ENCODE peak calls at places on chromosomes 6 and 20, in ten cellular contexts. P is GM23338, B is GM20000, S is dorsolateral prefrontal cortex, X is epithelial cell of esophagus, Z is heart left ventricle, N is uterus, T is left ventricle myocardium inferior, U is AG10803, L is nephron progenitor cell. E is an unnamed sample.

GRCh38 chr20:50009521-50010454 is 27.0 kb downstream of the SNAI1 start:
- DNase-seq in L (peak), N (no peak), Z (no peak), T (no peak), X (no peak), B (no peak), U (no peak), P (peak), S (no peak), E (no peak)

GRCh38 chr20:21096321-21097043 is 9.7 kb downstream of the LINC00237 start:
- DNase-seq in P (peak), N (no peak), X (peak), U (peak), T (no peak), B (peak), S (no peak), Z (no peak), L (no peak), E (no peak)

GRCh38 chr6:38990475-38990874 is 58.1 kb upstream of the GLP1R start:
- DNase-seq in Z (no peak), L (no peak), T (no peak), U (no peak), X (no peak), N (no peak), B (no peak), S (no peak), P (peak), E (no peak)

GRCh38 chr20:5596401-5597193 is 153.6 kb upstream of the SHLD1 start:
- DNase-seq in U (no peak), N (no peak), X (no peak), Z (no peak), S (no peak), T (no peak), P (no peak), B (peak), L (no peak), E (peak)

GRCh38 chr6:149963462-149964242 is at the start of gene ULBP1:
- DNase-seq in T (peak), S (no peak), P (peak), U (peak), L (peak), X (peak), B (peak), N (peak), Z (peak), E (peak)

GRCh38 chr6:103893082-103893481 is 966.6 kb downstream of the HACE1 start:
- DNase-seq in U (no peak), L (no peak), N (no peak), X (peak), S (no peak), B (no peak), Z (peak), T (no peak), P (no peak), E (no peak)

GRCh38 chr6:50714487-50715379 is 1.4 kb downstream of the TFAP2D start:
- DNase-seq in P (peak), T (no peak), U (no peak), X (no peak), Z (no peak), L (no peak), B (no peak), N (no peak), S (no peak), E (no peak)

GRCh38 chr6:65566117-65566516 is 140.9 kb downstream of the EYS start:
- DNase-seq in Z (no peak), X (no peak), L (no peak), P (peak), N (no peak), T (no peak), S (no peak), B (no peak), U (no peak), E (no peak)

GRCh38 chr6:4687989-4688947 is 87.9 kb upstream of the CDYL start:
- DNase-seq in T (no peak), S (no peak), Z (no peak), N (no peak), U (peak), L (no peak), P (no peak), X (peak), B (no peak), E (no peak)

GRCh38 chr6:47419621-47420020 is 58.0 kb upstream of the CD2AP start:
- DNase-seq in Z (no peak), P (no peak), X (no peak), U (no peak), B (no peak), N (no peak), T (no peak), L (no peak), S (no peak), E (no peak)

GRCh38 chr6:52984247-52984646 is 10.8 kb downstream of the GSTA4 start:
- DNase-seq in P (no peak), Z (no peak), N (no peak), U (peak), B (no peak), L (no peak), S (no peak), X (no peak), T (no peak), E (no peak)

GRCh38 chr20:45953672-45954071 is 18.3 kb downstream of the ZNF335 start:
- DNase-seq in Z (peak), S (no peak), T (no peak), B (no peak), L (no peak), N (no peak), U (no peak), P (no peak), X (no peak), E (no peak)

GRCh38 chr6:150250826-150251225 is 108.0 kb downstream of the PPP1R14C start:
- DNase-seq in X (peak), P (peak), Z (no peak), S (no peak), B (no peak), N (no peak), L (peak), U (peak), T (no peak), E (no peak)

GRCh38 chr6:134727068-134727467 is 222.8 kb downstream of the ALDH8A1 start:
- DNase-seq in Z (no peak), U (no peak), N (no peak), X (no peak), P (no peak), B (no peak), S (no peak), L (no peak), T (no peak), E (no peak)

GRCh38 chr6:13573669-13574110 is 711 bp upstream of the SIRT5 start:
- DNase-seq in B (no peak), L (peak), U (peak), X (peak), S (no peak), P (peak), N (peak), T (peak), Z (peak), E (no peak)

GRCh38 chr6:44247338-44248302 is 719 bp downstream of the HSP90AB1 start:
- DNase-seq in N (peak), B (peak), S (no peak), Z (peak), L (peak), T (peak), P (peak), X (peak), U (peak), E (no peak)

GRCh38 chr6:115891111-115891669 is 169.5 kb downstream of the FRK start:
- DNase-seq in U (peak), T (no peak), B (peak), Z (no peak), S (no peak), X (peak), L (no peak), P (no peak), N (no peak), E (peak)

GRCh38 chr6:153729189-153729588 is 309.9 kb upstream of the OPRM1 start:
- DNase-seq in L (no peak), N (no peak), T (no peak), B (no peak), U (no peak), X (no peak), S (no peak), P (no peak), Z (no peak), E (no peak)

GRCh38 chr20:59082077-59082740 is 39.6 kb upstream of the PRELID3B start:
- DNase-seq in Z (no peak), L (no peak), P (peak), U (peak), S (no peak), X (peak), N (no peak), B (no peak), T (no peak), E (no peak)

GRCh38 chr6:82396964-82397761 is 33.5 kb downstream of the TPBG start:
- DNase-seq in S (no peak), P (no peak), L (no peak), B (no peak), U (peak), N (peak), T (no peak), X (peak), Z (no peak), E (no peak)

GRCh38 chr20:5714261-5715041 is 35.8 kb upstream of the SHLD1 start:
- DNase-seq in X (no peak), N (no peak), U (no peak), L (peak), S (no peak), P (peak), Z (no peak), B (no peak), T (no peak), E (no peak)

GRCh38 chr6:32627831-32628230 is 9.4 kb upstream of the HLA-DQA1 start:
- DNase-seq in B (peak), P (no peak), S (no peak), L (peak), X (no peak), N (no peak), T (peak), Z (peak), U (peak), E (no peak)

GRCh38 chr6:154507209-154507898 is 3.1 kb downstream of the CNKSR3 start:
- DNase-seq in T (no peak), N (no peak), S (no peak), X (no peak), B (no peak), L (no peak), Z (no peak), U (no peak), P (no peak), E (no peak)

GRCh38 chr20:32018269-32019155 is 8.3 kb downstream of the CCM2L start:
- DNase-seq in U (no peak), N (peak), Z (peak), B (peak), P (peak), T (peak), X (peak), L (peak), S (no peak), E (peak)

GRCh38 chr6:130018830-130019795 is 732 bp downstream of the L3MBTL3 start:
- DNase-seq in U (peak), X (peak), B (peak), P (peak), L (peak), S (no peak), T (peak), Z (peak), N (peak), E (peak)

GRCh38 chr20:12371955-12372354 is 454.3 kb downstream of the BTBD3 start:
- DNase-seq in B (no peak), T (no peak), L (no peak), P (no peak), N (no peak), U (no peak), X (no peak), S (no peak), Z (no peak), E (no peak)

GRCh38 chr6:52049252-52050050 is 38.0 kb downstream of the PKHD1 start:
- DNase-seq in N (no peak), P (peak), S (no peak), L (peak), B (peak), T (no peak), X (peak), U (peak), Z (no peak), E (peak)

GRCh38 chr6:159184559-159184958 is 15.4 kb downstream of the FNDC1 start:
- DNase-seq in T (no peak), U (peak), L (no peak), B (no peak), S (no peak), N (no peak), P (no peak), Z (no peak), X (no peak), E (no peak)

GRCh38 chr6:7267521-7268091 is 45.4 kb downstream of the SSR1 start:
- DNase-seq in P (no peak), U (peak), N (no peak), B (no peak), X (peak), Z (no peak), L (no peak), T (no peak), S (peak), E (no peak)

GRCh38 chr20:44745560-44746366 is at the start of gene KCNK15:
- DNase-seq in P (peak), N (peak), T (peak), L (peak), X (peak), Z (peak), B (peak), U (no peak), S (no peak), E (no peak)

GRCh38 chr20:33584976-33585375 is 77.2 kb upstream of the C20orf144 start:
- DNase-seq in L (no peak), Z (no peak), B (no peak), P (no peak), U (peak), N (no peak), S (no peak), X (no peak), T (no peak), E (no peak)

GRCh38 chr6:20919677-20920385 is 385.6 kb downstream of the CDKAL1 start:
- DNase-seq in L (no peak), Z (no peak), T (no peak), U (peak), P (no peak), B (peak), X (peak), N (no peak), S (no peak), E (peak)

GRCh38 chr20:56945057-56945456 is 316.0 kb downstream of the TFAP2C start:
- DNase-seq in U (peak), B (no peak), N (no peak), T (no peak), X (peak), Z (no peak), S (no peak), P (no peak), L (no peak), E (no peak)

GRCh38 chr6:30836431-30836866 is 47.9 kb upstream of the DDR1 start:
- DNase-seq in Z (peak), B (no peak), X (no peak), N (no peak), S (no peak), U (peak), P (no peak), L (no peak), T (peak), E (no peak)

GRCh38 chr20:6473197-6473596 is 294.3 kb upstream of the BMP2 start:
- DNase-seq in U (no peak), S (no peak), Z (no peak), B (no peak), L (no peak), X (peak), T (no peak), N (no peak), P (no peak), E (no peak)

GRCh38 chr6:53754330-53754729 is 40.5 kb upstream of the LRRC1 start:
- DNase-seq in B (no peak), X (no peak), U (no peak), L (no peak), Z (no peak), P (no peak), N (no peak), S (no peak), T (no peak), E (no peak)

DNA sequence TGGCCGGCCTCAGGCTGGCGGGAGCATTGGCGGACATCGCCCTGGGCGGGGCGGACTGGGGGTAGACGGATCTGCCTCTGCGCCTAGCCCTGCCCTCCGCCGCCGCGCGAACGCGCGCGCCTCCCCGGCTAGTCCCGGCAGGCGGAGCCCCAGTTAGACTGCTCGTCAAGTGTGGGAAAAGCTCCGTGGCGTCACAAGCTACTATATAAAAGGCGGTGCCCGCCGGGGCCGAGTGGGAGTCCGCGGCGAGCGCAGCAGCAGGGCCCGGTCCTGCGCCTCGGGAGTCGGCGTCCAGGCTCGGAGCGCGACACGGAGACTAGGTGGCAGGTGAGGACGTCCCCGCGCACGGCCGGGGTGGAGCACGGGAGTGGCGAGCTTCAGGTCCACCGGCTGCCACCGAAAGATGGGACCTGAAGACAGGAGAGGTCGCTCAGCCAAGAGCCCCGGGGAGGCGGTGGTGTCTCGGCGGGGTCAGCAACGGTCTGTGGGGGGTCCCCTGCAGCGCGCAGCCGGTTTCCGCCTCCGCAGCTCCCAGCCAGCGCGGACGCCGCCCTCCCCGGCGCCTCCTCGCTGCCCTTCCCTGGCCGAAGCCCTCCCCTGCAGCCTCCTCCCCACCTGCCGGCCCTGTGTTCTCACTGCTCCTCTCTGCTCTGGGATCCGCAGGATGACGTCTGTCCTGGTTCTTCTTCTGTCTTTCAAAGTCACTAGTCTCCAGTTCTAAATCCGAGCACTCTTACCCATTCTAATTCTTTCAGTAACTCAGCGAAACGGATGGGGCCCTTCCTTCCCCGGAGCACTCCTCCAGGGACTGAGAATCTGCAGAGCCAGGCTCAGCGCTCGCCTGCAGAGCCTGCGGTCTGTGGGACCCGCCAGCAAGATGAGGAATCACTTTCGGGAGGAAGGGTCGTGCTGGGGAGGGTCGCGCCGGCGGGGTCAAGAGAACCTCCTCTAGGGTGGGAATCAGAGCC is 4.3 kb upstream of the RIPK1 start:
- DNase-seq in Z (peak), N (peak), U (peak), L (peak), T (peak), S (peak), P (peak), X (peak), B (peak), E (peak)
- TF ChIP-seq CTCF in Z (peak), N (peak), U (peak), L (no peak), T (peak), S (no peak), P (no peak), X (no peak), B (no peak), E (no peak)

GRCh38 chr6:100257661-100258395 is 206.9 kb downstream of the SIM1 start:
- DNase-seq in L (no peak), S (no peak), X (peak), N (no peak), T (no peak), P (peak), U (peak), B (peak), Z (no peak), E (peak)
- TF ChIP-seq CTCF in L (no peak), S (no peak), X (peak), N (no peak), T (no peak), P (peak), U (peak), B (no peak), Z (no peak), E (no peak)

GRCh38 chr6:14661188-14661587 is 543.6 kb downstream of the CD83 start:
- DNase-seq in N (no peak), X (peak), U (no peak), Z (no peak), P (no peak), T (no peak), B (peak), L (no peak), S (no peak), E (peak)
- TF ChIP-seq CTCF in N (no peak), X (no peak), U (no peak), Z (no peak), P (no peak), T (no peak), B (no peak), L (no peak), S (no peak), E (no peak)

GRCh38 chr6:125732398-125732797 is 17.0 kb upstream of the HEY2 start:
- DNase-seq in N (no peak), U (no peak), B (no peak), S (no peak), P (no peak), Z (no peak), T (no peak), X (no peak), L (no peak), E (no peak)
- TF ChIP-seq CTCF in N (no peak), U (no peak), B (no peak), S (no peak), P (no peak), Z (no peak), T (no peak), X (no peak), L (no peak), E (no peak)

DNA sequence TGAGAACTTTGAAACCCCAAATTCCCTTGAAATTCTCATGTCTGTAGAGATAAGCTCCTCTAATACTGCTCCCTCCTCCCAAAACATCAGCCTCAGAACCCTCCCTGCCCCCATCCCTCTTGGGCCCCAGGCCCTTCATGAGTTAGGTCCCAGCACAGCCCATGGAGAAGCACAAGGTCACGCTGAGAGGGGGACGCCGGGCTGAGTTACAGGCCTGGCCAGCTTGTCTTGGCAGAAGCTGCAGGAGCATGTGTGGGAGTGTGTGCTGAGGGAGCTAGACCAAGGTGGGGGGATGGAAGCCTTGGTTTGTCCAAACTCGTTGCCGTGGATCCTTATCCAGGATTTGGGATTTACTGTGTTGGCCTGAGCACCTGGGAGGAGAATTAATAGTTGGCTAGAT is 8.5 kb upstream of the PTCRA start:
- DNase-seq in B (no peak), P (no peak), N (peak), T (no peak), S (no peak), U (no peak), L (no peak), X (no peak), Z (peak), E (no peak)
- TF ChIP-seq CTCF in B (no peak), P (no peak), N (no peak), T (no peak), S (no peak), U (no peak), L (no peak), X (no peak), Z (no peak), E (no peak)

GRCh38 chr6:111872521-111873177 is 603 bp downstream of the FYN start:
- DNase-seq in P (no peak), U (peak), S (no peak), Z (peak), N (peak), B (peak), L (peak), T (peak), X (no peak), E (peak)
- TF ChIP-seq CTCF in P (no peak), U (peak), S (no peak), Z (peak), N (peak), B (no peak), L (no peak), T (no peak), X (no peak), E (no peak)

GRCh38 chr6:19210849-19211590 is 626.1 kb upstream of the ID4 start:
- DNase-seq in B (no peak), L (peak), N (no peak), U (no peak), X (no peak), S (no peak), Z (peak), P (peak), T (peak), E (peak)
- TF ChIP-seq CTCF in B (peak), L (peak), N (no peak), U (no peak), X (no peak), S (no peak), Z (peak), P (peak), T (peak), E (peak)

DNA sequence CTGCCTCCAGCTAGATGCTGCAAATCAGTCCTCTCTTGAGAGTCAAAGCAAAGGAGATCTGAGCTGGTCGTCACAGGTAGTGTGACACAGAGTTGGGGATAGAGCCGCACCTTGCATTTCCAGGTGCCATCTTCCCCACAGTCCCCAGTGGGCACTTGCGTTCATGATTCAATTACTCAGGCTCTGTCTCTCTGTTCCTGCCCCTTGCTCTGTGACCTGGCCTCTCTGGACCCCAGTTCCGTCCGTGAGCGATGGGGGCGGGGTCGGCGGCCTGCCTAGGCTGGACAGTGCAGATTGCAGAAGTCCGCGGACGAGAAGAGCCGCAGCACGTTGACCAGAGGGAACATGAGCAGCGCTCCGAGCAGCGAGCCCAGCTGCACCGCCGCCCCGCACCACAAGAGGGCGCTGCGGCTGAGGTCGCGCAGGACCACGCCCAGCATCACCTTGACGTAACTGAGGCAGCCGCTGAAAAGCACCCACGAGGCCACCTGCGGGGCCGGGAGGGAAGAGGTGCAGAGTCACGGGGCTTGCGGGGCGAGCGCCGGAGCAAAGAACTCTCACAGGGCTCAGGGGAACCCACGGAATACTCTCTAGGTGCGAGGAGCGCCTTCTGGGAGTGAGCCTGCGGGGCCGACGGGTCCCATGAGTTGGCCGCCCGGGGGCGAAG is 7.4 kb downstream of the SLC52A3 start:
- DNase-seq in B (peak), P (peak), X (peak), T (no peak), Z (no peak), N (no peak), L (peak), S (no peak), U (no peak), E (peak)
- TF ChIP-seq CTCF in B (peak), P (peak), X (peak), T (peak), Z (peak), N (no peak), L (peak), S (peak), U (peak), E (peak)

E was measured in GM10248.